ENCODE peak calls at places on chromosome 18, in four cellular contexts. R is RKO; I is CD4-positive, alpha-beta memory T cell; G is MCF 10A. K is an unnamed sample.

GRCh38 chr18:33369711-33370449 is 70.6 kb downstream of the CCDC178 start:
- DNase-seq in R (no peak), I (no peak), G (no peak), K (no peak)

GRCh38 chr18:25233582-25234362 is 118.2 kb downstream of the ZNF521 start:
- DNase-seq in R (no peak), I (no peak), G (no peak), K (no peak)

GRCh38 chr18:26301681-26302080 is 75.4 kb downstream of the TAF4B start:
- DNase-seq in R (no peak), I (no peak), G (peak), K (no peak)

GRCh38 chr18:47710451-47710850 is 220.0 kb downstream of the SMAD2 start:
- DNase-seq in R (no peak), I (no peak), G (no peak), K (no peak)

GRCh38 chr18:3593381-3593903 is 143.5 kb downstream of the TGIF1 start:
- DNase-seq in R (peak), I (no peak), G (peak), K (no peak)

GRCh38 chr18:32287249-32287648 is 97.4 kb downstream of the MEP1B start:
- DNase-seq in R (no peak), I (no peak), G (no peak), K (no peak)

GRCh38 chr18:2654105-2654827 is 1.3 kb upstream of the SMCHD1 start:
- DNase-seq in R (no peak), I (no peak), G (no peak), K (no peak)

GRCh38 chr18:39455300-39455699 is 1889.7 kb upstream of the CELF4 start:
- DNase-seq in R (peak), I (no peak), G (peak), K (no peak)

GRCh38 chr18:26655614-26656400 is 107.5 kb upstream of the KCTD1 start:
- DNase-seq in R (peak), I (no peak), G (peak), K (no peak)

GRCh38 chr18:12769644-12770440 is 67.0 kb downstream of the PSMG2 start:
- DNase-seq in R (no peak), I (no peak), G (no peak), K (no peak)

GRCh38 chr18:56086786-56087185 is 498.8 kb upstream of the TCF4 start:
- DNase-seq in R (no peak), I (no peak), G (no peak), K (no peak)

GRCh38 chr18:5620284-5620683 is 76.5 kb upstream of the EPB41L3 start:
- DNase-seq in R (peak), I (no peak), G (peak), K (no peak)

GRCh38 chr18:12295389-12296086 is 12.5 kb upstream of the TUBB6 start:
- DNase-seq in R (no peak), I (no peak), G (no peak), K (no peak)

GRCh38 chr18:10252952-10253680 is 201.3 kb upstream of the APCDD1 start:
- DNase-seq in R (no peak), I (no peak), G (no peak), K (no peak)

GRCh38 chr18:54086046-54086802 is 138.2 kb downstream of the MBD2 start:
- DNase-seq in R (no peak), I (peak), G (no peak), K (no peak)

GRCh38 chr18:13455960-13456471 is 237.5 kb downstream of the LDLRAD4 start:
- DNase-seq in R (no peak), I (no peak), G (no peak), K (peak)

GRCh38 chr18:11118051-11118450 is 31.3 kb downstream of the PIEZO2 start:
- DNase-seq in R (no peak), I (no peak), G (no peak), K (no peak)

GRCh38 chr18:2147866-2148265 is 423.4 kb downstream of the METTL4 start:
- DNase-seq in R (no peak), I (no peak), G (peak), K (no peak)

GRCh38 chr18:46411862-46412690 is 244.9 kb downstream of the LOXHD1 start:
- DNase-seq in R (no peak), I (no peak), G (peak), K (no peak)

GRCh38 chr18:58727776-58728500 is 56.7 kb downstream of the MALT1 start:
- DNase-seq in R (no peak), I (no peak), G (peak), K (no peak)

GRCh38 chr18:76126327-76126726 is 368.7 kb downstream of the ZNF516 start:
- DNase-seq in R (no peak), I (no peak), G (peak), K (no peak)

GRCh38 chr18:12599543-12599942 is 58.4 kb downstream of the SPIRE1 start:
- DNase-seq in R (no peak), I (no peak), G (peak), K (no peak)

GRCh38 chr18:34543356-34543755 is 166.7 kb upstream of the DTNA start:
- DNase-seq in R (no peak), I (no peak), G (no peak), K (no peak)

GRCh38 chr18:9861157-9861556 is 24.6 kb upstream of the TXNDC2 start:
- DNase-seq in R (no peak), I (no peak), G (no peak), K (no peak)

GRCh38 chr18:74226156-74226555 is 65.6 kb downstream of the CYB5A start:
- DNase-seq in R (no peak), I (no peak), G (no peak), K (no peak)

GRCh38 chr18:13235326-13235937 is 16.9 kb downstream of the LDLRAD4 start:
- DNase-seq in R (no peak), I (no peak), G (peak), K (no peak)

GRCh38 chr18:49584431-49584830 is 22.6 kb downstream of the LIPG start:
- DNase-seq in R (no peak), I (no peak), G (no peak), K (no peak)